ENCODE peak calls at places on chromosomes 1 and 21, in five cellular contexts. R is hepatocyte, N is choroid plexus epithelial cell, E is dorsolateral prefrontal cortex, J is AG04450. K is an unnamed sample.

GRCh38 chr1:156657971-156658319 is 16.0 kb downstream of the BCAN start:
- DNase-seq in R (no peak), N (no peak), E (no peak), J (no peak), K (no peak)

GRCh38 chr1:112317140-112317539 is 78.9 kb upstream of the CTTNBP2NL start:
- DNase-seq in R (peak; percentile 15), N (no peak), E (no peak), J (no peak), K (no peak)

GRCh38 chr1:65469889-65470340 is 49.4 kb downstream of the LEPR start:
- DNase-seq in R (no peak), N (peak; percentile 37), E (no peak), J (no peak), K (peak; percentile 81)

GRCh38 chr1:203135636-203136305 is 8.2 kb downstream of the ADORA1 start:
- DNase-seq in R (no peak), N (no peak), E (no peak), J (no peak), K (no peak)

GRCh38 chr1:67921725-67922489 is 88.6 kb upstream of the GNG12 start:
- DNase-seq in R (no peak), N (peak; percentile 64), E (no peak), J (no peak), K (peak; percentile 72)

GRCh38 chr1:203167913-203168200 is 7.8 kb downstream of the MYBPH start:
- DNase-seq in R (no peak), N (no peak), E (no peak), J (no peak), K (no peak)

GRCh38 chr1:2405588-2406295 is 6.6 kb downstream of the PEX10 start:
- DNase-seq in R (no peak), N (peak; percentile 34), E (no peak), J (no peak), K (no peak)

GRCh38 chr21:43361493-43362296 is 65.2 kb downstream of the SIK1 start:
- DNase-seq in R (peak; percentile 52), N (peak; percentile 76), E (no peak), J (peak; percentile 26), K (no peak)

GRCh38 chr21:32372755-32373154 is 20.1 kb downstream of the URB1 start:
- DNase-seq in R (no peak), N (peak; percentile 89), E (no peak), J (no peak), K (peak; percentile 58)

GRCh38 chr21:44517175-44517899 is 22.7 kb downstream of the KRTAP10-1 start:
- DNase-seq in R (no peak), N (peak; percentile 47), E (no peak), J (no peak), K (no peak)

DNA sequence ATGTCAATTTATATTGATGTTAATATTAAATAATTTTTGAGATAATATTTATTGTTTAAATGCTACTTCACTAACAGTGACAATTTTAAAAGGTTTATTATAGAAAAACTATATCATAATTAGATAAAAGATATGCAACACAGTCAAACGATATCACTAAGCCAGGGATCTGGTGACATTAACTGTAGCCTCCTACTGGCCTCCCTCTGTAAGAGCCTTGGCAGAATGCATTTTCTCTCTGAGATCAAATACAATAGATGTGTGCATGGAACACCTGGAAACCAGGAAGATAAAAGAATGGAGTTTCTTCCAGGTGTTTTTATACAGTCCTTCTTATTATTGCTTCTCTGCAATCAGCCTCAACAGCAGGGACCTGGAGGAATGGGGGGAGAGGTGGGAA is 1762.1 kb downstream of the BRINP3 start:
- DNase-seq in R (no peak), N (peak; percentile 21), E (no peak), J (no peak), K (no peak)
- TF ChIP-seq CTCF in R (no peak), N (peak; percentile 57), E (no peak), J (peak; percentile 33), K (peak; percentile 10)

GRCh38 chr1:29186252-29186651 is 4.6 kb upstream of the SRSF4 start:
- DNase-seq in R (no peak), N (no peak), E (no peak), J (no peak), K (no peak)
- H3K4me3 ChIP-seq in R (no peak overlapping the region), N (no peak overlapping the region), E (no peak overlapping the region), J (no peak overlapping the region), K (no peak overlapping the region)

GRCh38 chr1:183019860-183020259 is 3.4 kb upstream of the LAMC1 start:
- DNase-seq in R (no peak), N (peak; percentile 75), E (no peak), J (no peak), K (peak; percentile 66)
- TF ChIP-seq CTCF in R (no peak), N (peak; percentile 56), E (no peak), J (peak; percentile 42), K (peak; percentile 40)

DNA sequence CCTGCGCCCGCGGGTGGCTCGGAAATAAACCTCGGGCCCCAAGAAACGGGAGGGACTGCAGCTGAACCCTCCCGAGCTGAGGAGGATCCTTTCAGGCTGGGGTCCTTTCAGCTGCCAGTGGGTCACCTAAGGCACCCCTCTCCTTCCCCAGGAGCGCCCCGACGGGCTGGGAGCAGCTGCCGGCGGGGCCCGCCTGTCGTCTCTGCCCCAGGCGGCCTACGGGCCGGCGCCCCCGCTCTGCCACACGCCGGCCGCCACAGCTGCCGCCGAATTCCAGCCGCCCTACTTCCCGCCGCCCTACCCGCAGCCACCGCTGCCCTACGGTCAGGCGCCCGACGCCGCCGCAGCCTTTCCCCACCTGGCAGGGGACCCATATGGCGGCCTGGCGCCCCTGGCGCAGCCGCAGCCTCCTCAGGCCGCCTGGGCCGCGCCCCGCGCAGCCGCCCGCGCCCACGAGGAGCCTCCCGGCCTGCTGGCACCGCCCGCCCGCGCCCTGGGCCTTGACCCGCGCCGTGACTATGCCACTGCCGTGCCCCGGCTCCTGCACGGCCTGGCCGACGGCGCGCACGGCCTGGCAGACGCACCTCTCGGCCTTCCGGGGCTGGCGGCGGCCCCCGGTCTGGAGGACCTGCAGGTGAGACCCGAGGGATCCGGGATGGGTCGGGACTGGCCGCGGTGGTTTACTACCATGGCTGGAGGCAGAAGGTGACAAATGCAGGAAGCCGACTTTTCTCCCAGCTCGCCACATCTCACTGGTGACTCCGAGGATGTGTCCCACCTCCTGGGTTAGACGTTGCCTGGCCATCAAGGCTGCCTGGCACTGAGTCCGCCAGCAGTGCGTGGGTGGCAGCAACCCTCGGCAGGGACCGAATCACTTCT is 901 bp downstream of the TFAP2E start:
- DNase-seq in R (no peak), N (no peak), E (no peak), J (no peak), K (no peak)
- H3K4me3 ChIP-seq in R (peak overlapping the region; percentile 77), N (peak overlapping the region; percentile 60), E (peak overlapping the region; percentile 71), J (no peak overlapping the region), K (peak overlapping the region; percentile 48)

DNA sequence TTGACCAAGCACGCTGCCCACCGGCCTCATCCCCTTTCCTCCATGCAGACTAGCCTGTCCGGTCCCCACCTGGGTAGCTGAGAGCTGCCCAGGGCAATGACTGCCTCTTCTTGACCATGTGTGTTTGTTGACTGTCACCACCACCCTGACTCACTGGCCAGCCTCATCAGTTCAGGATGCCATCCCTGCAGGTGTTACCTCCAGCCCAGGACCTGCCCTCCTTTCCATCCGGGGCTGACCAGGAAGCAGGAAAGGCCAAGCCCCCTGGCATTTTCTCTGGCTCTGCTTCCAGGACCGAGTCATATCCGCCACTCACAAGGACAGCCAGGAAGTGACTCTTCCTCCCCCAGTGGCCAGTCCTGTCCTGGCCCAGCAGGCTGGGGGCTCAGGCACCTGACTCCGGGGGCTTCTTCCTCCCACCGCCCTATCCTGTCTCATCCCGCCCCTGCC is 17.1 kb downstream of the EPHA2 start:
- DNase-seq in R (no peak), N (no peak), E (no peak), J (no peak), K (no peak)
- TF ChIP-seq CTCF in R (no peak), N (peak; percentile 14), E (no peak), J (no peak), K (peak; percentile 3)

GRCh38 chr1:194624833-194625232 is 1438.4 kb upstream of the B3GALT2 start:
- DNase-seq in R (no peak), N (no peak), E (no peak), J (no peak), K (no peak)
- H3K4me3 ChIP-seq in R (no peak overlapping the region), N (no peak overlapping the region), E (no peak overlapping the region), J (no peak overlapping the region), K (no peak overlapping the region)

DNA sequence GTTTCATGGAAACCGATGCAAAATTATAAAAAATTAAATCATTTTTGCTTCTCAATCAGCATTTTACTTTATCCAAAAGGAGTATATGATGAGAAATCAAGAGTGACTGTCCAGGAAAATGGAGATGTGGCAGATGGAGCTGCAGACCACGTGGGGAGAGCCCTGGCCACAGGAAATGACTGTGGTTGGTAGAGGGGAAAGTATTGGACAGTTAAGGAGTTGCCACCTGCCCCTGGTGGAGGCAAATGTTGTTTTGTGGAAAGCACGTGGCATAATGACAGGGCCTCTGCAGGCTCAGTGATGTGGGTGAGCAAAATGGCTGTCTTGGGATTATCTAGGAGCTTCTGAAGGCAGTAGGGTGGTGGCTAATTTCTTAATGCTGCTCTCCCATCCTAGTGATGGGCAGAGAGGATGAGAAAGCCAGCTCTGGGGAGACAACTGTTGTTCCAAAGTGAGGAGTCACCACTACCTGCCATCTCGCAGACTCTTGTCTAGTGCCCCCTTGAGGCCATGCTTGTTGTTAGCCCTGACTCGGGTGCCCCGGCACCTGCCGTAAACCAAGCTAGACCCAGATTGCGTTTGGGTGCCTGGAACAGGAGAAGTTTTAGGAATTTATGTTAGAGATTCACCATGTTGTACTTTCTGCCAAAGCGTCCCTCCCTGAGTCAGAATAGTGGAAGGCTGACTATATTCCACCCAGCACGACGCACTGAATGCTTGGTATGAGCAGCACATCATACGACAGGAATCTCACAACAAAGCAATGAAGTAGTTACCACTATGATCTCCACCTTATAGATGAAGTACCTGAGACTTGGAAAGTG is 144.0 kb downstream of the ROR1 start:
- DNase-seq in R (no peak), N (peak; percentile 30), E (no peak), J (no peak), K (no peak)
- TF ChIP-seq CTCF in R (peak; percentile 7), N (peak; percentile 35), E (no peak), J (no peak), K (peak; percentile 8)

DNA sequence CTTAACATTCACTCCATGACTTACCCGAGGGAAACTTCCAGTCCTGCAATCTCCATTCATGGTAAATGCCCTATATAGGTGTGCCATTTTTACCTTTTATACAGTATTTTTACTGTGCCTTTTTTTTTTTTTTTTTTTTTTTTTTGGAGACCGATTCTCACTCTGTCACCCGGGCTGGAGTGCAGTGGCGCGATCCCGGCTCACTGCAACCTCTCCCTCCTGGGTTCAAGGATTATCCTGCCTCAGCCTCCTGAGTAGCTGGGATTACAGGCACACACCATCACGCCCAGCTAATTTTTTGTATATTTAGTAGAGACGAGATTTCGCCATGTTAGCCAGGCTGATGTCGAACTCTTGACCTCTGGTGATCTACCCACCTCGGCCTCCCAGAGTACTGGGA is 124.4 kb upstream of the PLPPR4 start:
- DNase-seq in R (no peak), N (no peak), E (no peak), J (no peak), K (no peak)
- H3K4me3 ChIP-seq in R (no peak overlapping the region), N (no peak overlapping the region), E (no peak overlapping the region), J (no peak overlapping the region), K (no peak overlapping the region)

DNA sequence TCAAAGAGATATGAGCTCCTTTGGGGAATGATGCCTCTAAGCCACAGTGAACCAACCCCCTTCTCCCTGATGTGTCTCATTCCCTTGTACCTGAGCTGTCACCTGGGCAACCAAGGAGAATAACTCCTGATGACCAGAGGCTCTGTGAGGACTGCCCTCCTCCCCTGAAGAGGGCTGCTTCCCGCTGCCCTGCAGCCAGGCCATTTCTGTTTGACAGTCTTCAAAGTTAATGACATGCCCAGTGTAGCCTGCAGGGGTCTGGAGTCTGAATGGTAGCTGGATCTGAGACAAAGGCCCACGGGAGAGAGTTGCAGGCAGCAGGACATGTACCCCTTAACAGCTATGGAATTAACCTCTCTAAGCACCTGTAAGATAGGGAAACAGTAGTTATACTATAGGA is 3.4 kb upstream of the SLFNL1 start:
- DNase-seq in R (no peak), N (no peak), E (no peak), J (no peak), K (no peak)
- TF ChIP-seq CTCF in R (no peak), N (no peak), E (no peak), J (no peak), K (no peak)

K was measured in fibroblast of pulmonary artery.